ENCODE peak calls at places on chromosomes 3 and 15, in seven cellular contexts. H, C, N, M, J, T and A are unnamed samples.

GRCh38 chr15:58760385-58761009 is 10.6 kb upstream of the MINDY2 start:
- DNase-seq in H (no peak), C (no peak), N (no peak), M (no peak), J (no peak), T (no peak), A (no peak)

GRCh38 chr3:125004196-125004595 is 51.6 kb downstream of the HEG1 start:
- DNase-seq in H (no peak), C (no peak), N (no peak), M (no peak), J (no peak), T (no peak), A (no peak)

GRCh38 chr3:46907271-46907670 is 29.8 kb downstream of the PTH1R start:
- DNase-seq in H (no peak), C (no peak), N (no peak), M (no peak), J (no peak), T (no peak), A (no peak)

GRCh38 chr3:141059816-141060215 is 8.7 kb downstream of the SPSB4 start:
- DNase-seq in H (no peak), C (no peak), N (no peak), M (no peak), J (no peak), T (no peak), A (no peak)

GRCh38 chr3:15287565-15288330 is 44.6 kb downstream of the SH3BP5 start:
- DNase-seq in H (no peak), C (no peak), N (no peak), M (no peak), J (no peak), T (no peak), A (no peak)

GRCh38 chr3:178275793-178276192 is 260.4 kb upstream of the KCNMB2 start:
- DNase-seq in H (no peak), C (no peak), N (no peak), M (no peak), J (no peak), T (no peak), A (no peak)

GRCh38 chr3:196216081-196216564 is at the start of gene SLC51A:
- DNase-seq in H (no peak), C (no peak), N (no peak), M (no peak), J (no peak), T (no peak), A (no peak)

GRCh38 chr3:131903988-131904415 is 130.8 kb downstream of the CPNE4 start:
- DNase-seq in H (no peak), C (no peak), N (no peak), M (no peak), J (no peak), T (no peak), A (no peak)